ENCODE peak calls at places on chromosomes 7 and 10, in eight cellular contexts. K is psoas muscle; Q is ELR; L is dermis blood vessel endothelial cell; Z is activated CD8-positive, alpha-beta T cell treated with anti-CD3 and anti-CD28 coated beads, Interleukin-2, amount 10 ng/mL, durations not matched to agents 7 days and 5 days; W is stimulated activated CD8-positive, alpha-beta memory T cell treated with anti-CD3 and anti-CD28 coated beads, Interleukin-2, amount 100 ng/mL, for 1 hour; A is RWPE1; X is stimulated activated CD4-positive, alpha-beta T cell treated with anti-CD3 and anti-CD28 coated beads, Interleukin-1b, Interleukin-23, amount 100 ng/mL, for 24 hours. B is an unnamed sample.

GRCh38 chr7:3336042-3336665 is 35.1 kb downstream of the SDK1 start:
- DNase-seq in K (no peak), Q (no peak), L (no peak), Z (no peak), W (no peak), A (no peak), X (no peak), B (no peak)

GRCh38 chr10:80182986-80183385 is 22.4 kb downstream of the ANXA11 start:
- DNase-seq in K (no peak), Q (no peak), L (no peak), Z (no peak), W (no peak), A (no peak), X (no peak), B (no peak)

GRCh38 chr7:22723171-22723601 is 3.8 kb upstream of the IL6 start:
- DNase-seq in K (peak), Q (peak), L (peak), Z (no peak), W (no peak), A (no peak), X (no peak), B (no peak)

GRCh38 chr7:122316467-122317394 is 12.2 kb upstream of the FEZF1 start:
- DNase-seq in K (no peak), Q (no peak), L (peak), Z (no peak), W (no peak), A (no peak), X (no peak), B (no peak)

GRCh38 chr7:88218836-88219605 is 817 bp downstream of the SRI start:
- DNase-seq in K (peak), Q (peak), L (peak), Z (peak), W (peak), A (peak), X (no peak), B (no peak)

GRCh38 chr10:77563638-77564270 is 73.9 kb downstream of the KCNMA1 start:
- DNase-seq in K (no peak), Q (peak), L (no peak), Z (no peak), W (no peak), A (no peak), X (no peak), B (no peak)

GRCh38 chr7:96407427-96407826 is 85.5 kb upstream of the SLC25A13 start:
- DNase-seq in K (no peak), Q (peak), L (no peak), Z (no peak), W (no peak), A (no peak), X (no peak), B (no peak)

GRCh38 chr7:77782383-77782782 is 15.9 kb downstream of the TMEM60 start:
- DNase-seq in K (no peak), Q (no peak), L (no peak), Z (no peak), W (no peak), A (no peak), X (no peak), B (no peak)

GRCh38 chr10:126570631-126571170 is 99.8 kb downstream of the C10orf90 start:
- DNase-seq in K (no peak), Q (peak), L (no peak), Z (no peak), W (no peak), A (no peak), X (no peak), B (no peak)

GRCh38 chr7:42573904-42574692 is 337.1 kb upstream of the GLI3 start:
- DNase-seq in K (no peak), Q (no peak), L (no peak), Z (no peak), W (no peak), A (no peak), X (no peak), B (no peak)

GRCh38 chr7:17601921-17602320 is 303.5 kb downstream of the AHR start:
- DNase-seq in K (no peak), Q (peak), L (no peak), Z (no peak), W (no peak), A (no peak), X (no peak), B (no peak)

GRCh38 chr7:101995121-101995520 is 177.7 kb downstream of the CUX1 start:
- DNase-seq in K (no peak), Q (no peak), L (no peak), Z (no peak), W (no peak), A (no peak), X (no peak), B (no peak)